ENCODE peak calls at places on chromosomes 7 and 10, in four cellular contexts. P is adrenal gland, J is heart left ventricle, I is IMR-90. L is an unnamed sample.
A peak's percentile ranks its signal among the peaks of the same experiment; 100 is the strongest.

GRCh38 chr10:111004016-111004415 is 72.8 kb upstream of the ADRA2A start:
- DNase-seq in J (no peak), I (no peak), P (no peak), L (no peak)

GRCh38 chr7:90613088-90613498 is 17.0 kb downstream of the CDK14 start:
- DNase-seq in I (peak; percentile 43), P (no peak), J (peak; percentile 25), L (no peak)

GRCh38 chr7:54678763-54679396 is 80.1 kb downstream of the SEC61G start:
- DNase-seq in I (no peak), J (no peak), P (no peak), L (no peak)

GRCh38 chr7:148883233-148884048 is 650 bp downstream of the EZH2 start:
- DNase-seq in P (peak; percentile 55), J (peak; percentile 45), I (no peak), L (peak; percentile 45)

GRCh38 chr10:20622522-20623270 is 274.4 kb downstream of the NEBL start:
- DNase-seq in I (peak; percentile 1), P (no peak), J (no peak), L (no peak)

GRCh38 chr7:54687518-54688212 is 71.3 kb downstream of the SEC61G start:
- DNase-seq in P (no peak), I (no peak), J (no peak), L (no peak)

GRCh38 chr7:158957507-158957900 is 101.1 kb downstream of the DYNC2I1 start:
- DNase-seq in P (no peak), J (no peak), I (no peak), L (no peak)

GRCh38 chr7:92645531-92646061 is 55.4 kb upstream of the FAM133B start:
- DNase-seq in J (peak; percentile 34), I (peak; percentile 15), P (peak; percentile 43), L (no peak)

GRCh38 chr10:5266804-5267203 is 70.2 kb downstream of the AKR1C4 start:
- DNase-seq in J (no peak), P (no peak), I (no peak), L (no peak)

GRCh38 chr7:153386581-153386980 is 627.0 kb downstream of the ACTR3B start:
- DNase-seq in P (no peak), I (no peak), J (no peak), L (no peak)

GRCh38 chr10:114151486-114151885 is 22.5 kb downstream of the CCDC186 start:
- DNase-seq in J (no peak), I (peak; percentile 92), P (no peak), L (no peak)

GRCh38 chr10:28806481-28806880 is 129.2 kb downstream of the BAMBI start:
- DNase-seq in P (no peak), J (no peak), I (no peak), L (no peak)

GRCh38 chr7:107463139-107464078 is 6.4 kb upstream of the GPR22 start:
- DNase-seq in I (peak; percentile 79), J (peak; percentile 60), P (peak; percentile 70), L (peak; percentile 73)

GRCh38 chr7:151506901-151507382 is 12.8 kb downstream of the RHEB start:
- DNase-seq in P (no peak), I (no peak), J (no peak), L (no peak)
- TF ChIP-seq CTCF in P (no peak), I (no peak), J (no peak), L (no peak)

GRCh38 chr10:72276421-72277339 is 3.0 kb downstream of the DDIT4 start:
- DNase-seq in I (peak; percentile 73), J (no peak), P (peak; percentile 76), L (peak; percentile 74)

GRCh38 chr10:72274213-72274729 is 547 bp downstream of the DDIT4 start:
- DNase-seq in J (no peak), P (peak; percentile 62), I (peak; percentile 13), L (no peak)

GRCh38 chr10:72276013-72276387 is 2.3 kb downstream of the DDIT4 start:
- DNase-seq in P (peak; percentile 70), I (no peak), J (no peak), L (peak; percentile 90)

GRCh38 chr10:72274730-72275350 is 1.1 kb downstream of the DDIT4 start:
- DNase-seq in J (peak; percentile 77), I (peak; percentile 59), P (peak; percentile 84), L (peak; percentile 85)

DNA sequence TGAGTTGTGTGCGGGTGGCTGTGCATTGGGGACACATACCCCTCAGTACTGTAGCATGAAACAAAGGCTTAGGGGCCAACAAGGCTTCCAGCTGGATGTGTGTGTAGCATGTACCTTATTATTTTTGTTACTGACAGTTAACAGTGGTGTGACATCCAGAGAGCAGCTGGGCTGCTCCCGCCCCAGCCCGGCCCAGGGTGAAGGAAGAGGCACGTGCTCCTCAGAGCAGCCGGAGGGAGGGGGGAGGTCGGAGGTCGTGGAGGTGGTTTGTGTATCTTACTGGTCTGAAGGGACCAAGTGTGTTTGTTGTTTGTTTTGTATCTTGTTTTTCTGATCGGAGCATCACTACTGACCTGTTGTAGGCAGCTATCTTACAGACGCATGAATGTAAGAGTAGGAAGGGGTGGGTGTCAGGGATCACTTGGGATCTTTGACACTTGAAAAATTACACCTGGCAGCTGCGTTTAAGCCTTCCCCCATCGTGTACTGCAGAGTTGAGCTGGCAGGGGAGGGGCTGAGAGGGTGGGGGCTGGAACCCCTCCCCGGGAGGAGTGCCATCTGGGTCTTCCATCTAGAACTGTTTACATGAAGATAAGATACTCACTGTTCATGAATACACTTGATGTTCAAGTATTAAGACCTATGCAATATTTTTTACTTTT is 1.8 kb downstream of the DDIT4 start:
- DNase-seq in I (peak; percentile 34), J (no peak), P (peak; percentile 53), L (peak; percentile 57)
- TF ChIP-seq POLR2A in I (no peak), J (no peak), P (peak; percentile 36), L (no peak)

GRCh38 chr7:151008511-151009323 is 15.6 kb downstream of the ATG9B start:
- DNase-seq in J (peak; percentile 77), I (no peak), P (peak; percentile 74), L (peak; percentile 66)
- H3K4me3 ChIP-seq in J (peak overlapping the region; percentile 43), I (no peak overlapping the region), P (no peak overlapping the region), L (no peak overlapping the region)

GRCh38 chr7:127251048-127251451 is 1.7 kb downstream of the GRM8 start:
- DNase-seq in I (no peak), J (no peak), P (no peak), L (no peak)
- TF ChIP-seq CTCF in I (no peak), J (no peak), P (peak; percentile 16), L (no peak)

GRCh38 chr7:5217851-5218331 is 27.9 kb downstream of the WIPI2 start:
- DNase-seq in I (no peak), J (no peak), P (no peak), L (no peak)

GRCh38 chr7:5217396-5217795 is 27.4 kb downstream of the WIPI2 start:
- DNase-seq in J (no peak), I (no peak), P (no peak), L (peak; percentile 2)

GRCh38 chr7:5215313-5215712 is 25.3 kb downstream of the WIPI2 start:
- DNase-seq in J (no peak), P (no peak), I (no peak), L (no peak)

GRCh38 chr7:5216931-5217330 is 26.9 kb downstream of the WIPI2 start:
- DNase-seq in J (no peak), I (no peak), P (no peak), L (no peak)

GRCh38 chr7:5218564-5219360 is 28.7 kb downstream of the WIPI2 start:
- DNase-seq in J (no peak), I (no peak), P (no peak), L (no peak)
- TF ChIP-seq POLR2A in J (no peak), I (no peak), P (no peak), L (no peak)